ENCODE peak calls at places on chromosome 16, in ten cellular contexts. One of them, this sample, is unnamed.

GRCh38 chr16:84677849-84678248 is 22.0 kb upstream of the USP10 start:
- DNase-seq in stimulated activated CD4-positive, alpha-beta T cell treated with anti-CD3 and anti-CD28 coated beads, Interleukin-4, amount 100 ng/mL, for 1 hour: no peak
- DNase-seq in effector memory CD4-positive, alpha-beta T cell: no peak
- DNase-seq in NCI-H1694 treated with DMSO at 0.1 percent for 48 hours: no peak
- DNase-seq in mesendoderm: no peak
- DNase-seq in NCI-H2081: no peak
- DNase-seq in psoas muscle: no peak
- DNase-seq in C1 segment of cervical spinal cord: no peak
- DNase-seq in stimulated activated CD8-positive, alpha-beta memory T cell treated with anti-CD3 and anti-CD28 coated beads, Interleukin-7, amount 100 ng/mL, for 48 hours: no peak
- DNase-seq in T-helper 9 cell: no peak
- DNase-seq in this sample: no peak

GRCh38 chr16:56408379-56409098 is 16.8 kb downstream of the AMFR start:
- DNase-seq in NCI-H1694 treated with DMSO at 0.1 percent for 48 hours: no peak
- DNase-seq in C1 segment of cervical spinal cord: no peak
- DNase-seq in effector memory CD4-positive, alpha-beta T cell: no peak
- DNase-seq in T-helper 9 cell: no peak
- DNase-seq in psoas muscle: no peak
- DNase-seq in NCI-H2081: no peak
- DNase-seq in stimulated activated CD8-positive, alpha-beta memory T cell treated with anti-CD3 and anti-CD28 coated beads, Interleukin-7, amount 100 ng/mL, for 48 hours: no peak
- DNase-seq in mesendoderm: no peak
- DNase-seq in stimulated activated CD4-positive, alpha-beta T cell treated with anti-CD3 and anti-CD28 coated beads, Interleukin-4, amount 100 ng/mL, for 1 hour: no peak
- DNase-seq in this sample: no peak

GRCh38 chr16:53061701-53062159 is 6.9 kb downstream of the CHD9 start:
- DNase-seq in NCI-H2081: no peak
- DNase-seq in T-helper 9 cell: no peak
- DNase-seq in mesendoderm: no peak
- DNase-seq in psoas muscle: no peak
- DNase-seq in NCI-H1694 treated with DMSO at 0.1 percent for 48 hours: no peak
- DNase-seq in stimulated activated CD8-positive, alpha-beta memory T cell treated with anti-CD3 and anti-CD28 coated beads, Interleukin-7, amount 100 ng/mL, for 48 hours: no peak
- DNase-seq in effector memory CD4-positive, alpha-beta T cell: no peak
- DNase-seq in C1 segment of cervical spinal cord: no peak
- DNase-seq in stimulated activated CD4-positive, alpha-beta T cell treated with anti-CD3 and anti-CD28 coated beads, Interleukin-4, amount 100 ng/mL, for 1 hour: peak
- DNase-seq in this sample: no peak

GRCh38 chr16:86970279-86970678 is 346.9 kb downstream of the C16orf95 start:
- DNase-seq in stimulated activated CD4-positive, alpha-beta T cell treated with anti-CD3 and anti-CD28 coated beads, Interleukin-4, amount 100 ng/mL, for 1 hour: no peak
- DNase-seq in effector memory CD4-positive, alpha-beta T cell: no peak
- DNase-seq in C1 segment of cervical spinal cord: no peak
- DNase-seq in stimulated activated CD8-positive, alpha-beta memory T cell treated with anti-CD3 and anti-CD28 coated beads, Interleukin-7, amount 100 ng/mL, for 48 hours: no peak
- DNase-seq in NCI-H1694 treated with DMSO at 0.1 percent for 48 hours: no peak
- DNase-seq in mesendoderm: no peak
- DNase-seq in psoas muscle: peak
- DNase-seq in T-helper 9 cell: no peak
- DNase-seq in NCI-H2081: no peak
- DNase-seq in this sample: no peak

GRCh38 chr16:89540557-89540956 is 19.9 kb upstream of the RPL13 start:
- DNase-seq in NCI-H2081: no peak
- DNase-seq in mesendoderm: no peak
- DNase-seq in effector memory CD4-positive, alpha-beta T cell: no peak
- DNase-seq in stimulated activated CD8-positive, alpha-beta memory T cell treated with anti-CD3 and anti-CD28 coated beads, Interleukin-7, amount 100 ng/mL, for 48 hours: no peak
- DNase-seq in stimulated activated CD4-positive, alpha-beta T cell treated with anti-CD3 and anti-CD28 coated beads, Interleukin-4, amount 100 ng/mL, for 1 hour: no peak
- DNase-seq in C1 segment of cervical spinal cord: no peak
- DNase-seq in NCI-H1694 treated with DMSO at 0.1 percent for 48 hours: no peak
- DNase-seq in T-helper 9 cell: no peak
- DNase-seq in psoas muscle: no peak
- DNase-seq in this sample: no peak

GRCh38 chr16:26456074-26456473 is 610.7 kb upstream of the C16orf82 start:
- DNase-seq in T-helper 9 cell: no peak
- DNase-seq in stimulated activated CD4-positive, alpha-beta T cell treated with anti-CD3 and anti-CD28 coated beads, Interleukin-4, amount 100 ng/mL, for 1 hour: no peak
- DNase-seq in NCI-H2081: no peak
- DNase-seq in NCI-H1694 treated with DMSO at 0.1 percent for 48 hours: no peak
- DNase-seq in stimulated activated CD8-positive, alpha-beta memory T cell treated with anti-CD3 and anti-CD28 coated beads, Interleukin-7, amount 100 ng/mL, for 48 hours: no peak
- DNase-seq in effector memory CD4-positive, alpha-beta T cell: no peak
- DNase-seq in psoas muscle: no peak
- DNase-seq in C1 segment of cervical spinal cord: no peak
- DNase-seq in mesendoderm: no peak
- DNase-seq in this sample: no peak

GRCh38 chr16:117381-118365 is 20.8 kb downstream of the NPRL3 start:
- DNase-seq in effector memory CD4-positive, alpha-beta T cell: peak
- DNase-seq in mesendoderm: peak
- DNase-seq in NCI-H2081: peak
- DNase-seq in psoas muscle: peak
- DNase-seq in stimulated activated CD4-positive, alpha-beta T cell treated with anti-CD3 and anti-CD28 coated beads, Interleukin-4, amount 100 ng/mL, for 1 hour: peak
- DNase-seq in stimulated activated CD8-positive, alpha-beta memory T cell treated with anti-CD3 and anti-CD28 coated beads, Interleukin-7, amount 100 ng/mL, for 48 hours: peak
- DNase-seq in T-helper 9 cell: peak
- DNase-seq in C1 segment of cervical spinal cord: no peak
- DNase-seq in NCI-H1694 treated with DMSO at 0.1 percent for 48 hours: peak
- DNase-seq in this sample: peak

GRCh38 chr16:66408181-66409048 is 18.7 kb upstream of the BEAN1 start:
- DNase-seq in mesendoderm: peak
- DNase-seq in stimulated activated CD4-positive, alpha-beta T cell treated with anti-CD3 and anti-CD28 coated beads, Interleukin-4, amount 100 ng/mL, for 1 hour: peak
- DNase-seq in stimulated activated CD8-positive, alpha-beta memory T cell treated with anti-CD3 and anti-CD28 coated beads, Interleukin-7, amount 100 ng/mL, for 48 hours: peak
- DNase-seq in C1 segment of cervical spinal cord: no peak
- DNase-seq in psoas muscle: no peak
- DNase-seq in NCI-H1694 treated with DMSO at 0.1 percent for 48 hours: no peak
- DNase-seq in effector memory CD4-positive, alpha-beta T cell: no peak
- DNase-seq in NCI-H2081: no peak
- DNase-seq in T-helper 9 cell: no peak
- DNase-seq in this sample: peak

GRCh38 chr16:77212736-77213541 is 13.7 kb downstream of the SYCE1L start:
- DNase-seq in psoas muscle: peak
- DNase-seq in mesendoderm: peak
- DNase-seq in T-helper 9 cell: peak
- DNase-seq in stimulated activated CD8-positive, alpha-beta memory T cell treated with anti-CD3 and anti-CD28 coated beads, Interleukin-7, amount 100 ng/mL, for 48 hours: peak
- DNase-seq in NCI-H1694 treated with DMSO at 0.1 percent for 48 hours: peak
- DNase-seq in C1 segment of cervical spinal cord: no peak
- DNase-seq in NCI-H2081: peak
- DNase-seq in effector memory CD4-positive, alpha-beta T cell: peak
- DNase-seq in stimulated activated CD4-positive, alpha-beta T cell treated with anti-CD3 and anti-CD28 coated beads, Interleukin-4, amount 100 ng/mL, for 1 hour: peak
- DNase-seq in this sample: no peak

GRCh38 chr16:89274561-89275283 is 57.2 kb downstream of the ZNF778 start:
- DNase-seq in mesendoderm: no peak
- DNase-seq in stimulated activated CD4-positive, alpha-beta T cell treated with anti-CD3 and anti-CD28 coated beads, Interleukin-4, amount 100 ng/mL, for 1 hour: no peak
- DNase-seq in T-helper 9 cell: no peak
- DNase-seq in C1 segment of cervical spinal cord: no peak
- DNase-seq in stimulated activated CD8-positive, alpha-beta memory T cell treated with anti-CD3 and anti-CD28 coated beads, Interleukin-7, amount 100 ng/mL, for 48 hours: no peak
- DNase-seq in psoas muscle: no peak
- DNase-seq in NCI-H2081: no peak
- DNase-seq in effector memory CD4-positive, alpha-beta T cell: no peak
- DNase-seq in NCI-H1694 treated with DMSO at 0.1 percent for 48 hours: no peak
- DNase-seq in this sample: no peak

GRCh38 chr16:56961386-56961785 is 364 bp upstream of the CETP start:
- DNase-seq in stimulated activated CD4-positive, alpha-beta T cell treated with anti-CD3 and anti-CD28 coated beads, Interleukin-4, amount 100 ng/mL, for 1 hour: no peak
- DNase-seq in C1 segment of cervical spinal cord: no peak
- DNase-seq in NCI-H1694 treated with DMSO at 0.1 percent for 48 hours: no peak
- DNase-seq in stimulated activated CD8-positive, alpha-beta memory T cell treated with anti-CD3 and anti-CD28 coated beads, Interleukin-7, amount 100 ng/mL, for 48 hours: no peak
- DNase-seq in mesendoderm: no peak
- DNase-seq in psoas muscle: no peak
- DNase-seq in effector memory CD4-positive, alpha-beta T cell: no peak
- DNase-seq in T-helper 9 cell: no peak
- DNase-seq in NCI-H2081: no peak
- DNase-seq in this sample: no peak

GRCh38 chr16:80058236-80058635 is 457.7 kb upstream of the MAF start:
- DNase-seq in T-helper 9 cell: no peak
- DNase-seq in stimulated activated CD4-positive, alpha-beta T cell treated with anti-CD3 and anti-CD28 coated beads, Interleukin-4, amount 100 ng/mL, for 1 hour: no peak
- DNase-seq in NCI-H1694 treated with DMSO at 0.1 percent for 48 hours: peak
- DNase-seq in NCI-H2081: no peak
- DNase-seq in C1 segment of cervical spinal cord: no peak
- DNase-seq in mesendoderm: no peak
- DNase-seq in stimulated activated CD8-positive, alpha-beta memory T cell treated with anti-CD3 and anti-CD28 coated beads, Interleukin-7, amount 100 ng/mL, for 48 hours: no peak
- DNase-seq in psoas muscle: peak
- DNase-seq in effector memory CD4-positive, alpha-beta T cell: no peak
- DNase-seq in this sample: no peak

GRCh38 chr16:64339052-64339770 is 782.7 kb downstream of the CDH11 start:
- DNase-seq in C1 segment of cervical spinal cord: no peak
- DNase-seq in mesendoderm: peak
- DNase-seq in psoas muscle: no peak
- DNase-seq in effector memory CD4-positive, alpha-beta T cell: no peak
- DNase-seq in stimulated activated CD4-positive, alpha-beta T cell treated with anti-CD3 and anti-CD28 coated beads, Interleukin-4, amount 100 ng/mL, for 1 hour: no peak
- DNase-seq in NCI-H2081: no peak
- DNase-seq in NCI-H1694 treated with DMSO at 0.1 percent for 48 hours: no peak
- DNase-seq in T-helper 9 cell: no peak
- DNase-seq in stimulated activated CD8-positive, alpha-beta memory T cell treated with anti-CD3 and anti-CD28 coated beads, Interleukin-7, amount 100 ng/mL, for 48 hours: no peak
- DNase-seq in this sample: peak

GRCh38 chr16:90077757-90078593 is 844 bp upstream of the PRDM7 start:
- DNase-seq in stimulated activated CD4-positive, alpha-beta T cell treated with anti-CD3 and anti-CD28 coated beads, Interleukin-4, amount 100 ng/mL, for 1 hour: peak
- DNase-seq in T-helper 9 cell: peak
- DNase-seq in stimulated activated CD8-positive, alpha-beta memory T cell treated with anti-CD3 and anti-CD28 coated beads, Interleukin-7, amount 100 ng/mL, for 48 hours: peak
- DNase-seq in C1 segment of cervical spinal cord: no peak
- DNase-seq in NCI-H1694 treated with DMSO at 0.1 percent for 48 hours: peak
- DNase-seq in NCI-H2081: peak
- DNase-seq in effector memory CD4-positive, alpha-beta T cell: no peak
- DNase-seq in mesendoderm: peak
- DNase-seq in psoas muscle: no peak
- DNase-seq in this sample: no peak

GRCh38 chr16:88784074-88784855 is 755 bp downstream of the PIEZO1 start:
- DNase-seq in stimulated activated CD4-positive, alpha-beta T cell treated with anti-CD3 and anti-CD28 coated beads, Interleukin-4, amount 100 ng/mL, for 1 hour: peak
- DNase-seq in stimulated activated CD8-positive, alpha-beta memory T cell treated with anti-CD3 and anti-CD28 coated beads, Interleukin-7, amount 100 ng/mL, for 48 hours: no peak
- DNase-seq in C1 segment of cervical spinal cord: peak
- DNase-seq in effector memory CD4-positive, alpha-beta T cell: no peak
- DNase-seq in NCI-H1694 treated with DMSO at 0.1 percent for 48 hours: peak
- DNase-seq in mesendoderm: peak
- DNase-seq in NCI-H2081: no peak
- DNase-seq in T-helper 9 cell: peak
- DNase-seq in psoas muscle: peak
- DNase-seq in this sample: peak

GRCh38 chr16:80938035-80938927 is 68.4 kb downstream of the CMC2 start:
- DNase-seq in NCI-H1694 treated with DMSO at 0.1 percent for 48 hours: no peak
- DNase-seq in NCI-H2081: no peak
- DNase-seq in C1 segment of cervical spinal cord: peak
- DNase-seq in psoas muscle: peak
- DNase-seq in stimulated activated CD4-positive, alpha-beta T cell treated with anti-CD3 and anti-CD28 coated beads, Interleukin-4, amount 100 ng/mL, for 1 hour: no peak
- DNase-seq in mesendoderm: peak
- DNase-seq in stimulated activated CD8-positive, alpha-beta memory T cell treated with anti-CD3 and anti-CD28 coated beads, Interleukin-7, amount 100 ng/mL, for 48 hours: no peak
- DNase-seq in effector memory CD4-positive, alpha-beta T cell: no peak
- DNase-seq in T-helper 9 cell: no peak
- DNase-seq in this sample: peak